ENCODE peak calls at places on chromosome 12, in six cellular contexts. P, G, H, U, E and O are unnamed samples.

GRCh38 chr12:7019043-7019569 is 830 bp upstream of the LPCAT3 start:
- DNase-seq in P (no peak), G (no peak), H (no peak), U (no peak), E (no peak), O (no peak)

GRCh38 chr12:69161835-69162234 is 77.5 kb upstream of the CPSF6 start:
- DNase-seq in P (no peak), G (peak; percentile 5), H (no peak), U (no peak), E (no peak), O (no peak)

GRCh38 chr12:104788848-104789271 is 169.2 kb downstream of the SLC41A2 start:
- DNase-seq in P (no peak), G (no peak), H (no peak), U (no peak), E (no peak), O (no peak)

GRCh38 chr12:58233886-58234285 is 292.5 kb downstream of the ATP23 start:
- DNase-seq in P (no peak), G (no peak), H (no peak), U (no peak), E (no peak), O (no peak)

GRCh38 chr12:402127-402456 is 648 bp downstream of the CCDC77 start:
- DNase-seq in P (peak; percentile 9), G (peak; percentile 54), H (no peak), U (peak; percentile 69), E (no peak), O (no peak)

GRCh38 chr12:98424726-98425401 is 90.5 kb upstream of the TMPO start:
- DNase-seq in P (peak; percentile 85), G (peak; percentile 82), H (peak; percentile 38), U (peak; percentile 78), E (peak; percentile 39), O (peak; percentile 30)

GRCh38 chr12:114976959-114977358 is 293.0 kb upstream of the TBX3 start:
- DNase-seq in P (peak; percentile 22), G (peak; percentile 70), H (no peak), U (no peak), E (no peak), O (no peak)

GRCh38 chr12:4272976-4273650 is 449 bp upstream of the CCND2 start:
- DNase-seq in P (no peak), G (peak; percentile 59), H (no peak), U (no peak), E (no peak), O (no peak)

GRCh38 chr12:124034297-124034696 is 61.3 kb downstream of the ZNF664 start:
- DNase-seq in P (no peak), G (no peak), H (no peak), U (no peak), E (no peak), O (no peak)

GRCh38 chr12:124661382-124661781 is 94.0 kb upstream of the NCOR2 start:
- DNase-seq in P (no peak), G (no peak), H (no peak), U (no peak), E (no peak), O (no peak)

GRCh38 chr12:52672321-52672933 is 7.8 kb downstream of the KRT1 start:
- DNase-seq in P (peak; percentile 22), G (peak; percentile 90), H (no peak), U (no peak), E (no peak), O (no peak)

GRCh38 chr12:105831372-105831771 is 307.4 kb downstream of the NUAK1 start:
- DNase-seq in P (no peak), G (no peak), H (no peak), U (no peak), E (no peak), O (no peak)

GRCh38 chr12:42921741-42922511 is 332.4 kb upstream of the PRICKLE1 start:
- DNase-seq in P (peak; percentile 79), G (peak; percentile 96), H (no peak), U (no peak), E (no peak), O (no peak)

GRCh38 chr12:104242546-104243206 is 27.1 kb downstream of the TXNRD1 start:
- DNase-seq in P (no peak), G (no peak), H (no peak), U (no peak), E (no peak), O (no peak)

GRCh38 chr12:51311389-51311788 is 12.6 kb downstream of the BIN2 start:
- DNase-seq in P (no peak), G (no peak), H (no peak), U (no peak), E (no peak), O (no peak)

DNA sequence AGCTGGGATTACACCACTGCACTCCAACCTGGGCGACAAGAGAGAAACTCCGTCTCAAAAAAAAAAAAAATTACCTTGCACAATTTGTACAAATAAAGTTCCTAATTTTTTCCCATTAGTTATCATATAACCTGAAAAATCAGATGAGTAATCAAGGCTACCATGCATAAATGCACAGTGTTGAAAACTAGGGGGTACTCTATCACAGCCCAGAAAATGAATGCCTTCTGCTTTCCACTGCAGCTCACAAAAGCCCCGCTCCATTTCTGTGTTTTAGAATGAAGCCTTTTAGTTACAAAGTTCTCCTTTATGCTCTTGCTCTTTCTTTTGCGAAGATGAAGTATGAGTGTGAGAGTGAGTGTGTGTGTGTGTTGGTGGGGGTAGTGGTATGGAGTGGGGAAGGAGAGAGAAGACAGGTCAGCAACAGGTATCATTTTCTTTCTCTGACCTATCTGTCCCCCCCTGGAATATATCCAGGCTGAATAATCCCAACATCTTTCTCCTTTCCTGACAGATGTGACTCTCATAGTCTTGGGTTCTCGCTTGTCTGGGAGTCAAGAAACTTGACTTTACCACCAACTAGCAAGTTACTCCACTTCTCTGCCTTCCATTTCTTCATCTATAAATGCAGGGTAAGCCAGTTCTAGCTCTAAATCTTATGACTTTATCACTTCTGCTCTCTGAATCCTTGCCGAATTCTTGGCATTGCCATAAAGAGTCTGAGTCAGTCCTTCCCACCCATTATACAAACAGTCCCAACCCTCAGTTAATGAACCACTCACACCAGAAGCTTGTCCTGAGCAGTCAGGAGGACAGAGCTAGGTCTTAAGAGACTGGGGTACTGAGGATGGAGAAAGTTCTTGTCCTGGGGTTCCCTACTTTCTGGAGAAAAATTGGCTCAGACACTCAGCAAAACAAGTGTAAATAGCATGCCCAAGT is 16.1 kb downstream of the BIN2 start:
- DNase-seq in P (peak; percentile 89), G (peak; percentile 59), H (no peak), U (no peak), E (no peak), O (no peak)
- H3K27ac ChIP-seq in P (no peak overlapping the region), G (no peak overlapping the region), H (peak overlapping the region; percentile 27), U (no peak overlapping the region), E (no peak overlapping the region), O (no peak overlapping the region)

DNA sequence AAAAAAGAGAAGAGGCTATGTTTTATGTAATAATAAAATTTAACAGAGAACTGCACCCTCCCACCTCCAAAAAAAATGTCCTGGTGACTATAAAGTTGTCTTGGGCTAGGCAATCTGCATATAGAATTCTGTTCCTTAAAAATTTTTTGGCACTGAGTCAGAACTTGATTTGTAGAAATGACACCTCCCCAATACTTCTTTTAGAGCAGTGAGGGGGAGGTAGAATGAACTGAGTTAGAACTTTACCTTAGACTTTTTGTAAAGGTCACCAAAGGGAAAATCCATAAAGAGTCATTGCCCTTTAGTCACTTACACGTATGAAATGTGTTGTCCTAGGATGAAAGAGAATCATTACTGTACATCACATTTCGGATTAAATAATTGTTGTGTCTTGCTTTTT is 80.0 kb downstream of the BTG1 start:
- DNase-seq in P (no peak), G (no peak), H (no peak), U (no peak), E (no peak), O (no peak)
- H3K27ac ChIP-seq in P (no peak overlapping the region), G (peak overlapping the region; percentile 9), H (no peak overlapping the region), U (no peak overlapping the region), E (no peak overlapping the region), O (no peak overlapping the region)

GRCh38 chr12:5432011-5432400 is at the start of gene NTF3:
- DNase-seq in P (peak; percentile 23), G (no peak), H (no peak), U (no peak), E (peak; percentile 29), O (no peak)
- H3K27ac ChIP-seq in P (peak within 1 kb of the TSS; percentile 17), G (no peak within 1 kb of the TSS), H (no peak within 1 kb of the TSS), U (no peak within 1 kb of the TSS), E (peak within 1 kb of the TSS; percentile 15), O (peak within 1 kb of the TSS; percentile 30)

DNA sequence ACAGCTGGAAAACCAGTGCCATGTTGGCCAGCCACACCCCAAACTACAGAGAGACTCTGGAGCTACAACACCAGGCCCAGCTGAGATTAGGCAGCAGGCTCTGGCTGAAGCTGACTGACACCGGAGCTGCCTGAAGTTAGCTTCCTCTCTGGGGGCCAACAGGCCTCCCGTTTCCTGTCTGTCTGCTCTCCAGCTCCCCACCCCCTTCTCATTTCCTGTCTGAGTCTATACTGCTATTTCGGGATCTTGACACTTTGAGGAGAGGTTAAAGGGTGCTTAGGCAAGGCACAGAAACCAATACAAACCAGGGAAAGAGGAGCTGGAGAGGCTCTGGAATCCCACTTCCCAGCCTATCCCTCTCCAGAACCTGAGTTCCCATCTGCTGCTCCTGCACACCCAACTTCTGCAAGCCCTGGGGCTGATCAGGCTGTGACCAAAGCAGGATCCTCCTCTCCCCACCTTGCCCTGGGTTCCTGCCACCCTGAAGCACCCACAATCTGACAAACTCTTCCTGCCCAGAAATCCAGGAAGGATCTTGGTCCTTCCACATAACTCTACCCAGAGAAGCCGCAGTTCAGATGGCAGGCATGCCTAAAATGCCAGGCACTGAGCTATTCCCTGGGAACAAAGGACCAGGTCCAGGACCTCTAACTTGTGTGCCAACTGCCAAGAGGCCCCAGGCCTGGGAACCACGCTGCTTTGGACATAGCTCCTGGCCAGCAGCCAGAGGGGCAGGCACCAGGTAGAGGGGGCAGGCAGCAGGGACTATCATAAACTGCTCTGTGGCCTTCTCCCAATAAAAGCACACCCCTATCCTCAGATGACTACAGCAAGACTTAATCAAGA is 39.9 kb downstream of the PRPF40B start:
- DNase-seq in P (peak; percentile 66), G (peak; percentile 37), H (peak; percentile 69), U (peak; percentile 95), E (peak; percentile 91), O (no peak)
- H3K27ac ChIP-seq in P (peak overlapping the region; percentile 84), G (no peak overlapping the region), H (peak overlapping the region; percentile 97), U (peak overlapping the region; percentile 63), E (peak overlapping the region; percentile 83), O (peak overlapping the region; percentile 89)